ENCODE peak calls at places on chromosomes 16 and 17, in four cellular contexts. One of them, this sample, is unnamed.

GRCh38 chr17:45230410-45230786 is 8.7 kb downstream of the FMNL1 start:
- DNase-seq in ELR: no peak
- DNase-seq in stimulated activated CD4-positive, alpha-beta T cell treated with anti-CD3 and anti-CD28 coated beads, Interleukin-4, amount 100 ng/mL, for 1 hour: no peak
- DNase-seq in anterior cingulate cortex: no peak
- DNase-seq in this sample: no peak

GRCh38 chr17:7837375-7838290 is 3.6 kb downstream of the KDM6B start:
- DNase-seq in stimulated activated CD4-positive, alpha-beta T cell treated with anti-CD3 and anti-CD28 coated beads, Interleukin-4, amount 100 ng/mL, for 1 hour: no peak
- DNase-seq in anterior cingulate cortex: no peak
- DNase-seq in ELR: no peak
- DNase-seq in this sample: no peak

GRCh38 chr16:51434567-51435198 is 283.6 kb upstream of the SALL1 start:
- DNase-seq in anterior cingulate cortex: no peak
- DNase-seq in stimulated activated CD4-positive, alpha-beta T cell treated with anti-CD3 and anti-CD28 coated beads, Interleukin-4, amount 100 ng/mL, for 1 hour: no peak
- DNase-seq in ELR: no peak
- DNase-seq in this sample: no peak

GRCh38 chr16:11118479-11118878 is 137.5 kb downstream of the SOCS1 start:
- DNase-seq in ELR: no peak
- DNase-seq in stimulated activated CD4-positive, alpha-beta T cell treated with anti-CD3 and anti-CD28 coated beads, Interleukin-4, amount 100 ng/mL, for 1 hour: no peak
- DNase-seq in anterior cingulate cortex: no peak
- DNase-seq in this sample: no peak

GRCh38 chr16:24670623-24671454 is 58.6 kb upstream of the TNRC6A start:
- DNase-seq in stimulated activated CD4-positive, alpha-beta T cell treated with anti-CD3 and anti-CD28 coated beads, Interleukin-4, amount 100 ng/mL, for 1 hour: no peak
- DNase-seq in anterior cingulate cortex: peak; percentile 78
- DNase-seq in ELR: peak; percentile 86
- DNase-seq in this sample: no peak

GRCh38 chr17:64938925-64939474 is 19.7 kb upstream of the LRRC37A3 start:
- DNase-seq in stimulated activated CD4-positive, alpha-beta T cell treated with anti-CD3 and anti-CD28 coated beads, Interleukin-4, amount 100 ng/mL, for 1 hour: peak; percentile 67
- DNase-seq in anterior cingulate cortex: no peak
- DNase-seq in ELR: peak; percentile 55
- DNase-seq in this sample: no peak

GRCh38 chr17:82898976-82899514 is 59.2 kb upstream of the ZNF750 start:
- DNase-seq in stimulated activated CD4-positive, alpha-beta T cell treated with anti-CD3 and anti-CD28 coated beads, Interleukin-4, amount 100 ng/mL, for 1 hour: no peak
- DNase-seq in ELR: no peak
- DNase-seq in anterior cingulate cortex: no peak
- DNase-seq in this sample: no peak

GRCh38 chr17:79019631-79020584 is 4.1 kb upstream of the C1QTNF1 start:
- DNase-seq in stimulated activated CD4-positive, alpha-beta T cell treated with anti-CD3 and anti-CD28 coated beads, Interleukin-4, amount 100 ng/mL, for 1 hour: peak; percentile 44
- DNase-seq in ELR: peak; percentile 90
- DNase-seq in anterior cingulate cortex: no peak
- DNase-seq in this sample: no peak

GRCh38 chr17:56203430-56203829 is 50.2 kb downstream of the ANKFN1 start:
- DNase-seq in stimulated activated CD4-positive, alpha-beta T cell treated with anti-CD3 and anti-CD28 coated beads, Interleukin-4, amount 100 ng/mL, for 1 hour: no peak
- DNase-seq in ELR: peak; percentile 33
- DNase-seq in anterior cingulate cortex: no peak
- DNase-seq in this sample: no peak

GRCh38 chr17:31052187-31052889 is 42.4 kb upstream of the NF1 start:
- DNase-seq in anterior cingulate cortex: no peak
- DNase-seq in ELR: peak; percentile 97
- DNase-seq in stimulated activated CD4-positive, alpha-beta T cell treated with anti-CD3 and anti-CD28 coated beads, Interleukin-4, amount 100 ng/mL, for 1 hour: no peak
- DNase-seq in this sample: no peak

GRCh38 chr17:57011482-57012015 is 33.6 kb downstream of the SCPEP1 start:
- DNase-seq in ELR: no peak
- DNase-seq in anterior cingulate cortex: no peak
- DNase-seq in stimulated activated CD4-positive, alpha-beta T cell treated with anti-CD3 and anti-CD28 coated beads, Interleukin-4, amount 100 ng/mL, for 1 hour: no peak
- DNase-seq in this sample: no peak

GRCh38 chr17:40110457-40110856 is 10.1 kb upstream of the NR1D1 start:
- DNase-seq in anterior cingulate cortex: no peak
- DNase-seq in stimulated activated CD4-positive, alpha-beta T cell treated with anti-CD3 and anti-CD28 coated beads, Interleukin-4, amount 100 ng/mL, for 1 hour: no peak
- DNase-seq in ELR: no peak
- DNase-seq in this sample: no peak

GRCh38 chr16:53782148-53782547 is 78.2 kb downstream of the FTO start:
- DNase-seq in ELR: no peak
- DNase-seq in anterior cingulate cortex: no peak
- DNase-seq in stimulated activated CD4-positive, alpha-beta T cell treated with anti-CD3 and anti-CD28 coated beads, Interleukin-4, amount 100 ng/mL, for 1 hour: no peak
- DNase-seq in this sample: no peak

GRCh38 chr16:48613061-48613957 is 3.3 kb upstream of the N4BP1 start:
- DNase-seq in anterior cingulate cortex: no peak
- DNase-seq in ELR: peak; percentile 22
- DNase-seq in stimulated activated CD4-positive, alpha-beta T cell treated with anti-CD3 and anti-CD28 coated beads, Interleukin-4, amount 100 ng/mL, for 1 hour: peak; percentile 41
- DNase-seq in this sample: no peak

GRCh38 chr16:3979518-3979917 is 99.0 kb upstream of the CREBBP start:
- DNase-seq in stimulated activated CD4-positive, alpha-beta T cell treated with anti-CD3 and anti-CD28 coated beads, Interleukin-4, amount 100 ng/mL, for 1 hour: no peak
- DNase-seq in anterior cingulate cortex: no peak
- DNase-seq in ELR: no peak
- DNase-seq in this sample: no peak

GRCh38 chr17:14299261-14300093 is 1.4 kb upstream of the HS3ST3B1 start:
- DNase-seq in stimulated activated CD4-positive, alpha-beta T cell treated with anti-CD3 and anti-CD28 coated beads, Interleukin-4, amount 100 ng/mL, for 1 hour: peak; percentile 40
- DNase-seq in ELR: peak; percentile 67
- DNase-seq in anterior cingulate cortex: no peak
- DNase-seq in this sample: no peak

GRCh38 chr16:57643902-57644301 is 15.5 kb downstream of the ADGRG1 start:
- DNase-seq in stimulated activated CD4-positive, alpha-beta T cell treated with anti-CD3 and anti-CD28 coated beads, Interleukin-4, amount 100 ng/mL, for 1 hour: no peak
- DNase-seq in ELR: no peak
- DNase-seq in anterior cingulate cortex: no peak
- DNase-seq in this sample: no peak

GRCh38 chr16:55297062-55297909 is 26.7 kb upstream of the IRX6 start:
- DNase-seq in stimulated activated CD4-positive, alpha-beta T cell treated with anti-CD3 and anti-CD28 coated beads, Interleukin-4, amount 100 ng/mL, for 1 hour: no peak
- DNase-seq in anterior cingulate cortex: no peak
- DNase-seq in ELR: peak; percentile 3
- DNase-seq in this sample: no peak

GRCh38 chr16:70674221-70675014 is 11.4 kb downstream of the MTSS2 start:
- DNase-seq in ELR: no peak
- DNase-seq in anterior cingulate cortex: no peak
- DNase-seq in stimulated activated CD4-positive, alpha-beta T cell treated with anti-CD3 and anti-CD28 coated beads, Interleukin-4, amount 100 ng/mL, for 1 hour: no peak
- DNase-seq in this sample: no peak

GRCh38 chr17:40511667-40512221 is 10.3 kb upstream of the TNS4 start:
- DNase-seq in stimulated activated CD4-positive, alpha-beta T cell treated with anti-CD3 and anti-CD28 coated beads, Interleukin-4, amount 100 ng/mL, for 1 hour: no peak
- DNase-seq in anterior cingulate cortex: no peak
- DNase-seq in ELR: no peak
- DNase-seq in this sample: no peak

GRCh38 chr17:1730345-1731193 is 6.1 kb downstream of the WDR81 start:
- DNase-seq in ELR: peak; percentile 94
- DNase-seq in stimulated activated CD4-positive, alpha-beta T cell treated with anti-CD3 and anti-CD28 coated beads, Interleukin-4, amount 100 ng/mL, for 1 hour: no peak
- DNase-seq in anterior cingulate cortex: no peak
- DNase-seq in this sample: no peak

GRCh38 chr17:49968380-49969133 is 433 bp upstream of the DLX4 start:
- DNase-seq in ELR: peak; percentile 88
- DNase-seq in anterior cingulate cortex: no peak
- DNase-seq in stimulated activated CD4-positive, alpha-beta T cell treated with anti-CD3 and anti-CD28 coated beads, Interleukin-4, amount 100 ng/mL, for 1 hour: peak; percentile 77
- DNase-seq in this sample: no peak

GRCh38 chr17:35749560-35750412 is 3.3 kb downstream of the GAS2L2 start:
- DNase-seq in ELR: no peak
- DNase-seq in stimulated activated CD4-positive, alpha-beta T cell treated with anti-CD3 and anti-CD28 coated beads, Interleukin-4, amount 100 ng/mL, for 1 hour: no peak
- DNase-seq in anterior cingulate cortex: no peak
- DNase-seq in this sample: no peak

GRCh38 chr17:9529033-9529748 is 46.4 kb downstream of the STX8 start:
- DNase-seq in ELR: peak; percentile 58
- DNase-seq in stimulated activated CD4-positive, alpha-beta T cell treated with anti-CD3 and anti-CD28 coated beads, Interleukin-4, amount 100 ng/mL, for 1 hour: no peak
- DNase-seq in anterior cingulate cortex: no peak
- DNase-seq in this sample: peak; percentile 7

GRCh38 chr17:55641559-55642160 is 81.0 kb downstream of the TMEM100 start:
- DNase-seq in stimulated activated CD4-positive, alpha-beta T cell treated with anti-CD3 and anti-CD28 coated beads, Interleukin-4, amount 100 ng/mL, for 1 hour: peak; percentile 25
- DNase-seq in anterior cingulate cortex: no peak
- DNase-seq in ELR: peak; percentile 64
- DNase-seq in this sample: no peak

GRCh38 chr16:90044111-90044551 is 24.9 kb upstream of the DBNDD1 start:
- DNase-seq in stimulated activated CD4-positive, alpha-beta T cell treated with anti-CD3 and anti-CD28 coated beads, Interleukin-4, amount 100 ng/mL, for 1 hour: no peak
- DNase-seq in ELR: no peak
- DNase-seq in anterior cingulate cortex: no peak
- DNase-seq in this sample: no peak

GRCh38 chr17:83099570-83100181 is 20.3 kb downstream of the METRNL start:
- DNase-seq in anterior cingulate cortex: no peak
- DNase-seq in stimulated activated CD4-positive, alpha-beta T cell treated with anti-CD3 and anti-CD28 coated beads, Interleukin-4, amount 100 ng/mL, for 1 hour: no peak
- DNase-seq in ELR: peak; percentile 51
- DNase-seq in this sample: no peak

GRCh38 chr16:51149721-51150158 is 1.3 kb downstream of the SALL1 start:
- DNase-seq in anterior cingulate cortex: no peak
- DNase-seq in ELR: no peak
- DNase-seq in stimulated activated CD4-positive, alpha-beta T cell treated with anti-CD3 and anti-CD28 coated beads, Interleukin-4, amount 100 ng/mL, for 1 hour: no peak
- DNase-seq in this sample: no peak

GRCh38 chr16:25785361-25785760 is 93.6 kb downstream of the HS3ST4 start:
- DNase-seq in ELR: no peak
- DNase-seq in anterior cingulate cortex: no peak
- DNase-seq in stimulated activated CD4-positive, alpha-beta T cell treated with anti-CD3 and anti-CD28 coated beads, Interleukin-4, amount 100 ng/mL, for 1 hour: no peak
- DNase-seq in this sample: no peak

GRCh38 chr16:77835111-77835510 is 46.7 kb downstream of the VAT1L start:
- DNase-seq in ELR: no peak
- DNase-seq in anterior cingulate cortex: no peak
- DNase-seq in stimulated activated CD4-positive, alpha-beta T cell treated with anti-CD3 and anti-CD28 coated beads, Interleukin-4, amount 100 ng/mL, for 1 hour: no peak
- DNase-seq in this sample: no peak

GRCh38 chr17:75627094-75627493 is 6.1 kb upstream of the SMIM5 start:
- DNase-seq in stimulated activated CD4-positive, alpha-beta T cell treated with anti-CD3 and anti-CD28 coated beads, Interleukin-4, amount 100 ng/mL, for 1 hour: no peak
- DNase-seq in ELR: no peak
- DNase-seq in anterior cingulate cortex: no peak
- DNase-seq in this sample: no peak

GRCh38 chr16:4936181-4936990 is 562 bp downstream of the PPL start:
- DNase-seq in ELR: no peak
- DNase-seq in anterior cingulate cortex: no peak
- DNase-seq in stimulated activated CD4-positive, alpha-beta T cell treated with anti-CD3 and anti-CD28 coated beads, Interleukin-4, amount 100 ng/mL, for 1 hour: no peak
- DNase-seq in this sample: no peak

GRCh38 chr16:62041401-62041800 is 5.2 kb upstream of the CDH8 start:
- DNase-seq in stimulated activated CD4-positive, alpha-beta T cell treated with anti-CD3 and anti-CD28 coated beads, Interleukin-4, amount 100 ng/mL, for 1 hour: no peak
- DNase-seq in ELR: peak; percentile 21
- DNase-seq in anterior cingulate cortex: no peak
- DNase-seq in this sample: no peak

GRCh38 chr16:21190599-21190998 is 20.8 kb downstream of the ZP2 start:
- DNase-seq in ELR: no peak
- DNase-seq in stimulated activated CD4-positive, alpha-beta T cell treated with anti-CD3 and anti-CD28 coated beads, Interleukin-4, amount 100 ng/mL, for 1 hour: no peak
- DNase-seq in anterior cingulate cortex: no peak
- DNase-seq in this sample: no peak

GRCh38 chr17:17039911-17040310 is 2.3 kb upstream of the MPRIP start:
- DNase-seq in anterior cingulate cortex: no peak
- DNase-seq in ELR: no peak
- DNase-seq in stimulated activated CD4-positive, alpha-beta T cell treated with anti-CD3 and anti-CD28 coated beads, Interleukin-4, amount 100 ng/mL, for 1 hour: no peak
- DNase-seq in this sample: no peak

GRCh38 chr16:73288435-73288834 is 240.5 kb upstream of the ZFHX3 start:
- DNase-seq in stimulated activated CD4-positive, alpha-beta T cell treated with anti-CD3 and anti-CD28 coated beads, Interleukin-4, amount 100 ng/mL, for 1 hour: no peak
- DNase-seq in anterior cingulate cortex: no peak
- DNase-seq in ELR: no peak
- DNase-seq in this sample: no peak

GRCh38 chr16:67939507-67940435 is 3.1 kb upstream of the PSMB10 start:
- DNase-seq in stimulated activated CD4-positive, alpha-beta T cell treated with anti-CD3 and anti-CD28 coated beads, Interleukin-4, amount 100 ng/mL, for 1 hour: peak; percentile 65
- DNase-seq in anterior cingulate cortex: no peak
- DNase-seq in ELR: no peak
- DNase-seq in this sample: no peak

GRCh38 chr17:17114592-17115225 is 72.5 kb downstream of the MPRIP start:
- DNase-seq in anterior cingulate cortex: no peak
- DNase-seq in ELR: no peak
- DNase-seq in stimulated activated CD4-positive, alpha-beta T cell treated with anti-CD3 and anti-CD28 coated beads, Interleukin-4, amount 100 ng/mL, for 1 hour: peak; percentile 28
- DNase-seq in this sample: no peak

This sample was measured in NCI-H1048.